ENCODE peak calls at places on chromosomes 13 and 19, in eight cellular contexts. Q is HCT116, G is endothelial cell of umbilical vein, Z is body of pancreas, J is tibial nerve, P is stomach, N is A549, C is uterus. K is an unnamed sample.

GRCh38 chr13:28486144-28486543 is 8.8 kb downstream of the FLT1 start:
- DNase-seq in Q (no peak), G (no peak), Z (no peak), J (no peak), P (no peak), N (no peak), C (no peak), K (no peak)

GRCh38 chr19:56765107-56765506 is 75.4 kb downstream of the PEG3 start:
- DNase-seq in Q (no peak), G (no peak), Z (peak), J (no peak), P (peak), N (no peak), C (peak), K (no peak)

GRCh38 chr19:21697698-21698097 is 69.7 kb downstream of the ZNF100 start:
- DNase-seq in Q (no peak), G (no peak), Z (no peak), J (no peak), P (no peak), N (no peak), C (no peak), K (no peak)

GRCh38 chr19:10333758-10334339 is 520 bp upstream of the RAVER1 start:
- DNase-seq in Q (no peak), G (no peak), Z (peak), J (no peak), P (no peak), N (no peak), C (no peak), K (no peak)

GRCh38 chr19:19405919-19406877 is 723 bp downstream of the GATAD2A start:
- DNase-seq in Q (no peak), G (peak), Z (peak), J (no peak), P (peak), N (no peak), C (peak), K (no peak)

GRCh38 chr19:48443262-48443661 is 2.5 kb upstream of the GRWD1 start:
- DNase-seq in Q (no peak), G (no peak), Z (peak), J (no peak), P (peak), N (no peak), C (no peak), K (no peak)

GRCh38 chr13:49495783-49496762 is at the start of gene PHF11:
- DNase-seq in Q (no peak), G (peak), Z (peak), J (peak), P (peak), N (peak), C (peak), K (peak)

GRCh38 chr13:114115191-114115671 is 17.2 kb downstream of the RASA3 start:
- DNase-seq in Q (no peak), G (peak), Z (no peak), J (no peak), P (peak), N (no peak), C (peak), K (peak)

GRCh38 chr19:51107406-51108065 is 673 bp downstream of the CTU1 start:
- DNase-seq in Q (peak), G (no peak), Z (no peak), J (peak), P (no peak), N (peak), C (no peak), K (no peak)

GRCh38 chr19:33459691-33460090 is 61.9 kb downstream of the PEPD start:
- DNase-seq in Q (no peak), G (no peak), Z (no peak), J (no peak), P (no peak), N (no peak), C (no peak), K (no peak)

GRCh38 chr13:28574617-28575142 is 79.8 kb upstream of the FLT1 start:
- DNase-seq in Q (peak), G (peak), Z (no peak), J (no peak), P (no peak), N (peak), C (no peak), K (no peak)

GRCh38 chr19:32870154-32870573 is 597 bp upstream of the SLC7A9 start:
- DNase-seq in Q (no peak), G (no peak), Z (no peak), J (no peak), P (peak), N (no peak), C (no peak), K (no peak)

GRCh38 chr19:42150940-42151339 is 18.7 kb upstream of the POU2F2 start:
- DNase-seq in Q (no peak), G (no peak), Z (no peak), J (no peak), P (no peak), N (no peak), C (no peak), K (no peak)

GRCh38 chr13:31595568-31595967 is 143.8 kb upstream of the RXFP2 start:
- DNase-seq in Q (no peak), G (no peak), Z (no peak), J (no peak), P (no peak), N (no peak), C (no peak), K (no peak)

GRCh38 chr19:35293733-35294309 is 1.9 kb downstream of the MAG start:
- DNase-seq in Q (no peak), G (no peak), Z (no peak), J (no peak), P (no peak), N (no peak), C (no peak), K (no peak)
- H3K27ac ChIP-seq in Q (no peak), G (no peak), Z (no peak), J (peak), P (no peak), N (no peak), C (no peak), K (no peak)

GRCh38 chr13:109718726-109719125 is 67.7 kb downstream of the IRS2 start:
- DNase-seq in Q (no peak), G (no peak), Z (no peak), J (no peak), P (no peak), N (no peak), C (no peak), K (no peak)

GRCh38 chr13:109719962-109720646 is 66.3 kb downstream of the IRS2 start:
- DNase-seq in Q (no peak), G (no peak), Z (no peak), J (no peak), P (no peak), N (no peak), C (no peak), K (no peak)

GRCh38 chr13:109717686-109718085 is 68.7 kb downstream of the IRS2 start:
- DNase-seq in Q (no peak), G (no peak), Z (no peak), J (no peak), P (no peak), N (no peak), C (no peak), K (no peak)

GRCh38 chr13:109712187-109712601 is 74.2 kb downstream of the IRS2 start:
- DNase-seq in Q (no peak), G (no peak), Z (no peak), J (no peak), P (no peak), N (no peak), C (no peak), K (no peak)

GRCh38 chr13:109715902-109716301 is 70.5 kb downstream of the IRS2 start:
- DNase-seq in Q (no peak), G (no peak), Z (no peak), J (peak), P (no peak), N (no peak), C (no peak), K (peak)
- TF ChIP-seq CTCF in Q (no peak), G (no peak), Z (no peak), J (no peak), P (no peak), N (no peak), C (no peak), K (no peak)

DNA sequence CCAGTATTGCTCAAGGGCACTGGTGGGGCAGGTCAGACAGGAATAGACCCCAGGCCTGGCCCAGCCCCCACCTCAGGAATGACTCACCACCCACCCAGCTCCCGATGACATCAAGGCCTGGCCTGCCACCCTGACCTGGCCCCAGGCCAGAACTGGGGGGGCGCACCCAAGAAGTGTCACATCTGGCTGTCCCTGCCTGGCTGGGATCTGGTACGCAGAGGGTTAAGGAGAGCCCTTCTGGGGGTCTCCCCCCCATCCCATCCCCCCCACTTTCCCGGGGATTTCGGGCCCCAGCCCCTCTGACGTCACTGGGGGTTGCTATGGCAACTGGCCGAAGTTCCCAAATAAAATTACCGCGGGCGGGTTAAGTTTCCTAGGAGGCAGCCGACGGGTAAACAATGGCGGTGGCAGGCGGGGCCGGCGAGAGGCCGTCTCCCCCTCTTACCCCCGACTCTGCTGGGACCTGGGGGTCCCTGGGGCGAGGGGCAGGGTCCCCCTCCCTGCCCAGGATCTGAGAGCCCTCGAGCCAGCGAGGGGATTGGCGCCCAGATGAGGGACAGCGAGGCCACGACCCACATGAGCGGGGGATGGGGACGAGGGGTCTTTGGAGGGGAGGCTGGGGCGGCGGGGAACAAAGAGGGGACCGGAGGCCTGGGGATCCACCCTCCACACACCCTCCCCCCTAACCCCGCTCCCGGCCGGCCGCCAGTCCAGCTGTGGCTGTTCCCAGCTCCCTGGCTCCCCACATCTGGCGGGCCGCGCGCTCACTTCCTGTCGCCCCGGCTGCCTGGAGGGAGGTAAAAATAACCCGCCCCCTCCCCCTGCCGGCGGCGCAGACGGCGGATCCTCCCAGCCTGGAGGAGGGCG is 29.7 kb upstream of the NANOS3 start:
- DNase-seq in Q (peak), G (peak), Z (peak), J (peak), P (peak), N (no peak), C (peak), K (peak)
- TF ChIP-seq POLR2A in Q (peak), G (peak), Z (peak), J (peak), P (peak), N (no peak), C (peak), K (peak)

GRCh38 chr13:97356592-97356991 is 77.4 kb upstream of the RAP2A start:
- DNase-seq in Q (no peak), G (no peak), Z (no peak), J (no peak), P (no peak), N (no peak), C (no peak), K (no peak)

GRCh38 chr13:97359181-97360057 is 74.5 kb upstream of the RAP2A start:
- DNase-seq in Q (peak), G (peak), Z (peak), J (peak), P (peak), N (peak), C (peak), K (no peak)

GRCh38 chr13:97364031-97364430 is 69.9 kb upstream of the RAP2A start:
- DNase-seq in Q (no peak), G (no peak), Z (no peak), J (no peak), P (no peak), N (no peak), C (no peak), K (no peak)

GRCh38 chr13:97364827-97365226 is 69.1 kb upstream of the RAP2A start:
- DNase-seq in Q (no peak), G (no peak), Z (no peak), J (no peak), P (no peak), N (no peak), C (no peak), K (no peak)

GRCh38 chr13:97360610-97361009 is 73.4 kb upstream of the RAP2A start:
- DNase-seq in Q (no peak), G (no peak), Z (no peak), J (no peak), P (no peak), N (no peak), C (no peak), K (no peak)
- H3K27ac ChIP-seq in Q (no peak), G (no peak), Z (no peak), J (peak), P (no peak), N (no peak), C (no peak), K (no peak)

DNA sequence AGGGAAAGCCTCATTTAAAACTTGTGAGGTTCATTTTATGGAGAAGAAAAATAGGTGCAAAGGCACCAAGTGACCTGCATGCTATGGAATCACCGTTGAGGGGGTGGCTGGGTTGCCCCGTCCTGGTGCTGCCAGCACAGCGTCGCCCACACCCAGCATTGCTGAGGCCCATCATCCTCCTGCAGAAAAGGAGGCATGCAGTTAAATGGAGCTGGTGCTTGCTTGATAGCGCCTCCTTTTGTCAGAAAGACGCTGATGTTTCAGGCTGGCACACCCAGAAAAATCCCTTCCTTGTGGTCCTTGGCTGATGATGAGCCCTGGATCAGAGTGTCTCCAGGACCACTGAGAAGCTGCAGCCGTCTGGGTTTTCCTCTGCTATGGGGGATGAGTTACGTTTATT is 36.9 kb downstream of the DHRS12 start:
- DNase-seq in Q (no peak), G (no peak), Z (no peak), J (no peak), P (no peak), N (no peak), C (no peak), K (no peak)
- TF ChIP-seq CTCF in Q (peak), G (no peak), Z (no peak), J (no peak), P (no peak), N (no peak), C (no peak), K (no peak)

DNA sequence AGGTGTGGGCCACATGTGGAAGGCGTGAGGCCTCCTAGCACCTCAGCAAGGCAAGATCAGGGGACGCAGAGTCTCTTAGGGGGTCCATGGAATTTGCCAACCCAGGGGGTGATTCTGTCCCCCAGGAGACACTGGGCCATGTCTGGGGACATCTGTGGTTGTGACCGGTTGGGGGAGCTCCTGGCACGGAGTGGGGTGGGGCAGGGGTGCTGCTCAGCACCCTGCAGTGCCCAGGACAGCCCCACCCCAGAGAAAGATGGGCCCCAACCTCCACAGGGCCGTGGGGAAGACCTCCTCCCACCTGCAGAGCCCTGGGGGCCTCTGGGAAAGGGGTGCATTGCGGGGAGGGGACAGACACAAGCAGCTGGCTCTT is 4.0 kb downstream of the MKNK2 start:
- DNase-seq in Q (no peak), G (no peak), Z (no peak), J (no peak), P (no peak), N (no peak), C (no peak), K (peak)
- TF ChIP-seq POLR2A in Q (no peak), G (no peak), Z (no peak), J (no peak), P (no peak), N (no peak), C (no peak), K (no peak)

DNA sequence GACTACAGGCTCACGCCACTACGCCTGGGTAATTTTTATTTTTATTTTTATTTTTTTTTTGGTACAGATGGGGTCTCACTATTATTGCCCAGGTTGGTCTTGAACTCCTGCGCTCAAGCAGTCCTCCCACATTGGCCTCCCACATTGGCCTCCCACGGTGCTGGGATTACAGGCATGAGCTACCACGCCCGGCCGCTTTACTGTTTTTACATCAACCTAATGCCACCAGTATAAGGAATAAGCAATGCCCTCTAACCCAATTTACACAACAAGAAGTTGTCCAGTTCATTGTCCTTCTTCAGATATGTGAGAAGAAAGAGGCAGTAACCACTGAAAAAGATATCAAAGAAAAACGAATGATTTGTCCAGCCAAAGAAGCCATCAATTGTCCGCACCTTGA is 24.4 kb downstream of the RAB20 start:
- DNase-seq in Q (no peak), G (no peak), Z (no peak), J (no peak), P (no peak), N (no peak), C (no peak), K (no peak)
- H3K27ac ChIP-seq in Q (no peak), G (no peak), Z (peak), J (peak), P (peak), N (no peak), C (no peak), K (no peak)

K was measured in gastrocnemius medialis.